ENCODE peak calls at places on chromosome 6, in ten cellular contexts. One of them, this sample, is unnamed.

GRCh38 chr6:10099086-10099499 is 315.8 kb downstream of the TFAP2A start:
- DNase-seq in M059J: peak; percentile 17
- DNase-seq in stimulated activated CD4-positive, alpha-beta T cell treated with anti-CD3 and anti-CD28 coated beads, Interleukin-1b, Interleukin-23, amount 100 ng/mL, for 4 hours: no peak
- DNase-seq in HT1080: no peak
- DNase-seq in activated naive CD8-positive, alpha-beta T cell treated with anti-CD3 and anti-CD28 coated beads, Interleukin-2, amount 50 U/mL, for 16 hours: no peak
- DNase-seq in kidney glomerular epithelial cell: no peak
- DNase-seq in CD8-positive, alpha-beta memory T cell: no peak
- DNase-seq in NCI-H1105: no peak
- DNase-seq in Calu3: peak; percentile 32
- DNase-seq in AML-193: no peak
- DNase-seq in this sample: no peak

GRCh38 chr6:45398075-45398817 is 20.5 kb upstream of the SUPT3H start:
- DNase-seq in M059J: peak; percentile 87
- DNase-seq in stimulated activated CD4-positive, alpha-beta T cell treated with anti-CD3 and anti-CD28 coated beads, Interleukin-1b, Interleukin-23, amount 100 ng/mL, for 4 hours: no peak
- DNase-seq in HT1080: peak; percentile 28
- DNase-seq in activated naive CD8-positive, alpha-beta T cell treated with anti-CD3 and anti-CD28 coated beads, Interleukin-2, amount 50 U/mL, for 16 hours: no peak
- DNase-seq in kidney glomerular epithelial cell: no peak
- DNase-seq in CD8-positive, alpha-beta memory T cell: no peak
- DNase-seq in NCI-H1105: no peak
- DNase-seq in Calu3: no peak
- DNase-seq in AML-193: no peak
- DNase-seq in this sample: no peak

GRCh38 chr6:25171301-25171700 is 107.9 kb upstream of the CARMIL1 start:
- DNase-seq in M059J: peak; percentile 20
- DNase-seq in stimulated activated CD4-positive, alpha-beta T cell treated with anti-CD3 and anti-CD28 coated beads, Interleukin-1b, Interleukin-23, amount 100 ng/mL, for 4 hours: no peak
- DNase-seq in HT1080: no peak
- DNase-seq in activated naive CD8-positive, alpha-beta T cell treated with anti-CD3 and anti-CD28 coated beads, Interleukin-2, amount 50 U/mL, for 16 hours: no peak
- DNase-seq in kidney glomerular epithelial cell: no peak
- DNase-seq in CD8-positive, alpha-beta memory T cell: no peak
- DNase-seq in NCI-H1105: no peak
- DNase-seq in Calu3: no peak
- DNase-seq in AML-193: no peak
- DNase-seq in this sample: no peak

GRCh38 chr6:73969982-73970960 is 274.3 kb downstream of the CD109 start:
- DNase-seq in M059J: peak; percentile 60
- DNase-seq in stimulated activated CD4-positive, alpha-beta T cell treated with anti-CD3 and anti-CD28 coated beads, Interleukin-1b, Interleukin-23, amount 100 ng/mL, for 4 hours: no peak
- DNase-seq in HT1080: peak; percentile 71
- DNase-seq in activated naive CD8-positive, alpha-beta T cell treated with anti-CD3 and anti-CD28 coated beads, Interleukin-2, amount 50 U/mL, for 16 hours: no peak
- DNase-seq in kidney glomerular epithelial cell: no peak
- DNase-seq in CD8-positive, alpha-beta memory T cell: no peak
- DNase-seq in NCI-H1105: peak; percentile 19
- DNase-seq in Calu3: peak; percentile 20
- DNase-seq in AML-193: peak; percentile 47
- DNase-seq in this sample: peak; percentile 58

GRCh38 chr6:123434186-123434585 is 202.6 kb downstream of the TRDN start:
- DNase-seq in M059J: no peak
- DNase-seq in stimulated activated CD4-positive, alpha-beta T cell treated with anti-CD3 and anti-CD28 coated beads, Interleukin-1b, Interleukin-23, amount 100 ng/mL, for 4 hours: no peak
- DNase-seq in HT1080: no peak
- DNase-seq in activated naive CD8-positive, alpha-beta T cell treated with anti-CD3 and anti-CD28 coated beads, Interleukin-2, amount 50 U/mL, for 16 hours: no peak
- DNase-seq in kidney glomerular epithelial cell: no peak
- DNase-seq in CD8-positive, alpha-beta memory T cell: no peak
- DNase-seq in NCI-H1105: no peak
- DNase-seq in Calu3: no peak
- DNase-seq in AML-193: no peak
- DNase-seq in this sample: no peak

GRCh38 chr6:85756982-85757381 is 114.3 kb upstream of the SYNCRIP start:
- DNase-seq in M059J: peak; percentile 47
- DNase-seq in stimulated activated CD4-positive, alpha-beta T cell treated with anti-CD3 and anti-CD28 coated beads, Interleukin-1b, Interleukin-23, amount 100 ng/mL, for 4 hours: no peak
- DNase-seq in HT1080: no peak
- DNase-seq in activated naive CD8-positive, alpha-beta T cell treated with anti-CD3 and anti-CD28 coated beads, Interleukin-2, amount 50 U/mL, for 16 hours: no peak
- DNase-seq in kidney glomerular epithelial cell: peak; percentile 39
- DNase-seq in CD8-positive, alpha-beta memory T cell: no peak
- DNase-seq in NCI-H1105: peak; percentile 22
- DNase-seq in Calu3: no peak
- DNase-seq in AML-193: peak; percentile 30
- DNase-seq in this sample: peak; percentile 28

GRCh38 chr6:46410330-46410953 is 80.8 kb downstream of the RCAN2 start:
- DNase-seq in M059J: peak; percentile 43
- DNase-seq in stimulated activated CD4-positive, alpha-beta T cell treated with anti-CD3 and anti-CD28 coated beads, Interleukin-1b, Interleukin-23, amount 100 ng/mL, for 4 hours: no peak
- DNase-seq in HT1080: peak; percentile 11
- DNase-seq in activated naive CD8-positive, alpha-beta T cell treated with anti-CD3 and anti-CD28 coated beads, Interleukin-2, amount 50 U/mL, for 16 hours: no peak
- DNase-seq in kidney glomerular epithelial cell: peak; percentile 41
- DNase-seq in CD8-positive, alpha-beta memory T cell: no peak
- DNase-seq in NCI-H1105: peak; percentile 70
- DNase-seq in Calu3: peak; percentile 34
- DNase-seq in AML-193: peak; percentile 52
- DNase-seq in this sample: peak; percentile 28

GRCh38 chr6:128358111-128358780 is 162.2 kb downstream of the PTPRK start:
- DNase-seq in M059J: peak; percentile 64
- DNase-seq in stimulated activated CD4-positive, alpha-beta T cell treated with anti-CD3 and anti-CD28 coated beads, Interleukin-1b, Interleukin-23, amount 100 ng/mL, for 4 hours: no peak
- DNase-seq in HT1080: no peak
- DNase-seq in activated naive CD8-positive, alpha-beta T cell treated with anti-CD3 and anti-CD28 coated beads, Interleukin-2, amount 50 U/mL, for 16 hours: no peak
- DNase-seq in kidney glomerular epithelial cell: peak; percentile 74
- DNase-seq in CD8-positive, alpha-beta memory T cell: no peak
- DNase-seq in NCI-H1105: no peak
- DNase-seq in Calu3: no peak
- DNase-seq in AML-193: no peak
- DNase-seq in this sample: no peak

GRCh38 chr6:88808381-88808780 is 155.0 kb downstream of the RNGTT start:
- DNase-seq in M059J: no peak
- DNase-seq in stimulated activated CD4-positive, alpha-beta T cell treated with anti-CD3 and anti-CD28 coated beads, Interleukin-1b, Interleukin-23, amount 100 ng/mL, for 4 hours: no peak
- DNase-seq in HT1080: no peak
- DNase-seq in activated naive CD8-positive, alpha-beta T cell treated with anti-CD3 and anti-CD28 coated beads, Interleukin-2, amount 50 U/mL, for 16 hours: no peak
- DNase-seq in kidney glomerular epithelial cell: no peak
- DNase-seq in CD8-positive, alpha-beta memory T cell: no peak
- DNase-seq in NCI-H1105: no peak
- DNase-seq in Calu3: no peak
- DNase-seq in AML-193: no peak
- DNase-seq in this sample: no peak

GRCh38 chr6:13765570-13765969 is 48.8 kb downstream of the MCUR1 start:
- DNase-seq in M059J: peak; percentile 34
- DNase-seq in stimulated activated CD4-positive, alpha-beta T cell treated with anti-CD3 and anti-CD28 coated beads, Interleukin-1b, Interleukin-23, amount 100 ng/mL, for 4 hours: no peak
- DNase-seq in HT1080: no peak
- DNase-seq in activated naive CD8-positive, alpha-beta T cell treated with anti-CD3 and anti-CD28 coated beads, Interleukin-2, amount 50 U/mL, for 16 hours: no peak
- DNase-seq in kidney glomerular epithelial cell: no peak
- DNase-seq in CD8-positive, alpha-beta memory T cell: no peak
- DNase-seq in NCI-H1105: no peak
- DNase-seq in Calu3: no peak
- DNase-seq in AML-193: no peak
- DNase-seq in this sample: no peak

GRCh38 chr6:121984956-121985355 is 414.5 kb upstream of the HSF2 start:
- DNase-seq in M059J: no peak
- DNase-seq in stimulated activated CD4-positive, alpha-beta T cell treated with anti-CD3 and anti-CD28 coated beads, Interleukin-1b, Interleukin-23, amount 100 ng/mL, for 4 hours: no peak
- DNase-seq in HT1080: no peak
- DNase-seq in activated naive CD8-positive, alpha-beta T cell treated with anti-CD3 and anti-CD28 coated beads, Interleukin-2, amount 50 U/mL, for 16 hours: no peak
- DNase-seq in kidney glomerular epithelial cell: no peak
- DNase-seq in CD8-positive, alpha-beta memory T cell: no peak
- DNase-seq in NCI-H1105: no peak
- DNase-seq in Calu3: no peak
- DNase-seq in AML-193: no peak
- DNase-seq in this sample: no peak

GRCh38 chr6:106448000-106448426 is 87.5 kb downstream of the CRYBG1 start:
- DNase-seq in M059J: no peak
- DNase-seq in stimulated activated CD4-positive, alpha-beta T cell treated with anti-CD3 and anti-CD28 coated beads, Interleukin-1b, Interleukin-23, amount 100 ng/mL, for 4 hours: no peak
- DNase-seq in HT1080: no peak
- DNase-seq in activated naive CD8-positive, alpha-beta T cell treated with anti-CD3 and anti-CD28 coated beads, Interleukin-2, amount 50 U/mL, for 16 hours: no peak
- DNase-seq in kidney glomerular epithelial cell: no peak
- DNase-seq in CD8-positive, alpha-beta memory T cell: peak; percentile 32
- DNase-seq in NCI-H1105: no peak
- DNase-seq in Calu3: no peak
- DNase-seq in AML-193: peak; percentile 99
- DNase-seq in this sample: no peak

GRCh38 chr6:26197736-26198625 is 110.8 kb downstream of the HFE start:
- DNase-seq in M059J: peak; percentile 77
- DNase-seq in stimulated activated CD4-positive, alpha-beta T cell treated with anti-CD3 and anti-CD28 coated beads, Interleukin-1b, Interleukin-23, amount 100 ng/mL, for 4 hours: no peak
- DNase-seq in HT1080: no peak
- DNase-seq in activated naive CD8-positive, alpha-beta T cell treated with anti-CD3 and anti-CD28 coated beads, Interleukin-2, amount 50 U/mL, for 16 hours: no peak
- DNase-seq in kidney glomerular epithelial cell: no peak
- DNase-seq in CD8-positive, alpha-beta memory T cell: peak; percentile 57
- DNase-seq in NCI-H1105: no peak
- DNase-seq in Calu3: no peak
- DNase-seq in AML-193: no peak
- DNase-seq in this sample: no peak

GRCh38 chr6:105178110-105178509 is 1.7 kb downstream of the POPDC3 start:
- DNase-seq in M059J: peak; percentile 91
- DNase-seq in stimulated activated CD4-positive, alpha-beta T cell treated with anti-CD3 and anti-CD28 coated beads, Interleukin-1b, Interleukin-23, amount 100 ng/mL, for 4 hours: no peak
- DNase-seq in HT1080: peak; percentile 88
- DNase-seq in activated naive CD8-positive, alpha-beta T cell treated with anti-CD3 and anti-CD28 coated beads, Interleukin-2, amount 50 U/mL, for 16 hours: no peak
- DNase-seq in kidney glomerular epithelial cell: no peak
- DNase-seq in CD8-positive, alpha-beta memory T cell: no peak
- DNase-seq in NCI-H1105: no peak
- DNase-seq in Calu3: no peak
- DNase-seq in AML-193: no peak
- DNase-seq in this sample: peak; percentile 74

GRCh38 chr6:12371641-12372146 is 81.5 kb downstream of the EDN1 start:
- DNase-seq in M059J: peak; percentile 71
- DNase-seq in stimulated activated CD4-positive, alpha-beta T cell treated with anti-CD3 and anti-CD28 coated beads, Interleukin-1b, Interleukin-23, amount 100 ng/mL, for 4 hours: no peak
- DNase-seq in HT1080: peak; percentile 29
- DNase-seq in activated naive CD8-positive, alpha-beta T cell treated with anti-CD3 and anti-CD28 coated beads, Interleukin-2, amount 50 U/mL, for 16 hours: no peak
- DNase-seq in kidney glomerular epithelial cell: peak; percentile 75
- DNase-seq in CD8-positive, alpha-beta memory T cell: no peak
- DNase-seq in NCI-H1105: no peak
- DNase-seq in Calu3: no peak
- DNase-seq in AML-193: no peak
- DNase-seq in this sample: no peak

GRCh38 chr6:85402922-85403321 is 47.0 kb upstream of the NT5E start:
- DNase-seq in M059J: no peak
- DNase-seq in stimulated activated CD4-positive, alpha-beta T cell treated with anti-CD3 and anti-CD28 coated beads, Interleukin-1b, Interleukin-23, amount 100 ng/mL, for 4 hours: no peak
- DNase-seq in HT1080: no peak
- DNase-seq in activated naive CD8-positive, alpha-beta T cell treated with anti-CD3 and anti-CD28 coated beads, Interleukin-2, amount 50 U/mL, for 16 hours: no peak
- DNase-seq in kidney glomerular epithelial cell: no peak
- DNase-seq in CD8-positive, alpha-beta memory T cell: no peak
- DNase-seq in NCI-H1105: no peak
- DNase-seq in Calu3: no peak
- DNase-seq in AML-193: no peak
- DNase-seq in this sample: no peak

GRCh38 chr6:124970243-124970642 is 8.0 kb downstream of the RNF217 start:
- DNase-seq in M059J: no peak
- DNase-seq in stimulated activated CD4-positive, alpha-beta T cell treated with anti-CD3 and anti-CD28 coated beads, Interleukin-1b, Interleukin-23, amount 100 ng/mL, for 4 hours: no peak
- DNase-seq in HT1080: no peak
- DNase-seq in activated naive CD8-positive, alpha-beta T cell treated with anti-CD3 and anti-CD28 coated beads, Interleukin-2, amount 50 U/mL, for 16 hours: no peak
- DNase-seq in kidney glomerular epithelial cell: no peak
- DNase-seq in CD8-positive, alpha-beta memory T cell: no peak
- DNase-seq in NCI-H1105: no peak
- DNase-seq in Calu3: no peak
- DNase-seq in AML-193: no peak
- DNase-seq in this sample: no peak

GRCh38 chr6:34249469-34250370 is 914 bp upstream of the SMIM29 start:
- DNase-seq in M059J: no peak
- DNase-seq in stimulated activated CD4-positive, alpha-beta T cell treated with anti-CD3 and anti-CD28 coated beads, Interleukin-1b, Interleukin-23, amount 100 ng/mL, for 4 hours: no peak
- DNase-seq in HT1080: no peak
- DNase-seq in activated naive CD8-positive, alpha-beta T cell treated with anti-CD3 and anti-CD28 coated beads, Interleukin-2, amount 50 U/mL, for 16 hours: no peak
- DNase-seq in kidney glomerular epithelial cell: peak; percentile 52
- DNase-seq in CD8-positive, alpha-beta memory T cell: no peak
- DNase-seq in NCI-H1105: no peak
- DNase-seq in Calu3: no peak
- DNase-seq in AML-193: peak; percentile 71
- DNase-seq in this sample: peak; percentile 1

GRCh38 chr6:136991614-136992013 is 53.2 kb downstream of the IL20RA start:
- DNase-seq in M059J: no peak
- DNase-seq in stimulated activated CD4-positive, alpha-beta T cell treated with anti-CD3 and anti-CD28 coated beads, Interleukin-1b, Interleukin-23, amount 100 ng/mL, for 4 hours: no peak
- DNase-seq in HT1080: peak; percentile 24
- DNase-seq in activated naive CD8-positive, alpha-beta T cell treated with anti-CD3 and anti-CD28 coated beads, Interleukin-2, amount 50 U/mL, for 16 hours: no peak
- DNase-seq in kidney glomerular epithelial cell: no peak
- DNase-seq in CD8-positive, alpha-beta memory T cell: no peak
- DNase-seq in NCI-H1105: no peak
- DNase-seq in Calu3: no peak
- DNase-seq in AML-193: peak; percentile 57
- DNase-seq in this sample: no peak

GRCh38 chr6:1672379-1672778 is 62.7 kb downstream of the FOXC1 start:
- DNase-seq in M059J: no peak
- DNase-seq in stimulated activated CD4-positive, alpha-beta T cell treated with anti-CD3 and anti-CD28 coated beads, Interleukin-1b, Interleukin-23, amount 100 ng/mL, for 4 hours: no peak
- DNase-seq in HT1080: no peak
- DNase-seq in activated naive CD8-positive, alpha-beta T cell treated with anti-CD3 and anti-CD28 coated beads, Interleukin-2, amount 50 U/mL, for 16 hours: no peak
- DNase-seq in kidney glomerular epithelial cell: no peak
- DNase-seq in CD8-positive, alpha-beta memory T cell: no peak
- DNase-seq in NCI-H1105: no peak
- DNase-seq in Calu3: no peak
- DNase-seq in AML-193: peak; percentile 10
- DNase-seq in this sample: no peak

GRCh38 chr6:5712349-5713215 is 294.1 kb downstream of the NRN1 start:
- DNase-seq in M059J: no peak
- DNase-seq in stimulated activated CD4-positive, alpha-beta T cell treated with anti-CD3 and anti-CD28 coated beads, Interleukin-1b, Interleukin-23, amount 100 ng/mL, for 4 hours: no peak
- DNase-seq in HT1080: no peak
- DNase-seq in activated naive CD8-positive, alpha-beta T cell treated with anti-CD3 and anti-CD28 coated beads, Interleukin-2, amount 50 U/mL, for 16 hours: no peak
- DNase-seq in kidney glomerular epithelial cell: no peak
- DNase-seq in CD8-positive, alpha-beta memory T cell: no peak
- DNase-seq in NCI-H1105: no peak
- DNase-seq in Calu3: no peak
- DNase-seq in AML-193: no peak
- DNase-seq in this sample: no peak

GRCh38 chr6:42694586-42694985 is 27.8 kb downstream of the PRPH2 start:
- DNase-seq in M059J: peak; percentile 42
- DNase-seq in stimulated activated CD4-positive, alpha-beta T cell treated with anti-CD3 and anti-CD28 coated beads, Interleukin-1b, Interleukin-23, amount 100 ng/mL, for 4 hours: no peak
- DNase-seq in HT1080: no peak
- DNase-seq in activated naive CD8-positive, alpha-beta T cell treated with anti-CD3 and anti-CD28 coated beads, Interleukin-2, amount 50 U/mL, for 16 hours: no peak
- DNase-seq in kidney glomerular epithelial cell: peak; percentile 30
- DNase-seq in CD8-positive, alpha-beta memory T cell: no peak
- DNase-seq in NCI-H1105: no peak
- DNase-seq in Calu3: no peak
- DNase-seq in AML-193: no peak
- DNase-seq in this sample: peak; percentile 83

GRCh38 chr6:136609878-136610706 is 59.9 kb upstream of the MAP7 start:
- DNase-seq in M059J: peak; percentile 100
- DNase-seq in stimulated activated CD4-positive, alpha-beta T cell treated with anti-CD3 and anti-CD28 coated beads, Interleukin-1b, Interleukin-23, amount 100 ng/mL, for 4 hours: no peak
- DNase-seq in HT1080: peak; percentile 100
- DNase-seq in activated naive CD8-positive, alpha-beta T cell treated with anti-CD3 and anti-CD28 coated beads, Interleukin-2, amount 50 U/mL, for 16 hours: no peak
- DNase-seq in kidney glomerular epithelial cell: peak; percentile 100
- DNase-seq in CD8-positive, alpha-beta memory T cell: no peak
- DNase-seq in NCI-H1105: no peak
- DNase-seq in Calu3: peak; percentile 65
- DNase-seq in AML-193: peak; percentile 88
- DNase-seq in this sample: peak; percentile 77

GRCh38 chr6:22003219-22003779 is 293.5 kb downstream of the PRL start:
- DNase-seq in M059J: no peak
- DNase-seq in stimulated activated CD4-positive, alpha-beta T cell treated with anti-CD3 and anti-CD28 coated beads, Interleukin-1b, Interleukin-23, amount 100 ng/mL, for 4 hours: no peak
- DNase-seq in HT1080: no peak
- DNase-seq in activated naive CD8-positive, alpha-beta T cell treated with anti-CD3 and anti-CD28 coated beads, Interleukin-2, amount 50 U/mL, for 16 hours: no peak
- DNase-seq in kidney glomerular epithelial cell: no peak
- DNase-seq in CD8-positive, alpha-beta memory T cell: no peak
- DNase-seq in NCI-H1105: no peak
- DNase-seq in Calu3: no peak
- DNase-seq in AML-193: no peak
- DNase-seq in this sample: peak; percentile 12

GRCh38 chr6:35590622-35591066 is 77.9 kb upstream of the TULP1 start:
- DNase-seq in M059J: no peak
- DNase-seq in stimulated activated CD4-positive, alpha-beta T cell treated with anti-CD3 and anti-CD28 coated beads, Interleukin-1b, Interleukin-23, amount 100 ng/mL, for 4 hours: no peak
- DNase-seq in HT1080: no peak
- DNase-seq in activated naive CD8-positive, alpha-beta T cell treated with anti-CD3 and anti-CD28 coated beads, Interleukin-2, amount 50 U/mL, for 16 hours: no peak
- DNase-seq in kidney glomerular epithelial cell: no peak
- DNase-seq in CD8-positive, alpha-beta memory T cell: no peak
- DNase-seq in NCI-H1105: no peak
- DNase-seq in Calu3: no peak
- DNase-seq in AML-193: no peak
- DNase-seq in this sample: no peak

GRCh38 chr6:125296461-125296860 is 5.3 kb downstream of the HDDC2 start:
- DNase-seq in M059J: no peak
- DNase-seq in stimulated activated CD4-positive, alpha-beta T cell treated with anti-CD3 and anti-CD28 coated beads, Interleukin-1b, Interleukin-23, amount 100 ng/mL, for 4 hours: no peak
- DNase-seq in HT1080: no peak
- DNase-seq in activated naive CD8-positive, alpha-beta T cell treated with anti-CD3 and anti-CD28 coated beads, Interleukin-2, amount 50 U/mL, for 16 hours: no peak
- DNase-seq in kidney glomerular epithelial cell: no peak
- DNase-seq in CD8-positive, alpha-beta memory T cell: no peak
- DNase-seq in NCI-H1105: no peak
- DNase-seq in Calu3: no peak
- DNase-seq in AML-193: no peak
- DNase-seq in this sample: no peak

GRCh38 chr6:18317850-18318249 is 53.5 kb upstream of the DEK start:
- DNase-seq in M059J: peak; percentile 36
- DNase-seq in stimulated activated CD4-positive, alpha-beta T cell treated with anti-CD3 and anti-CD28 coated beads, Interleukin-1b, Interleukin-23, amount 100 ng/mL, for 4 hours: no peak
- DNase-seq in HT1080: no peak
- DNase-seq in activated naive CD8-positive, alpha-beta T cell treated with anti-CD3 and anti-CD28 coated beads, Interleukin-2, amount 50 U/mL, for 16 hours: no peak
- DNase-seq in kidney glomerular epithelial cell: no peak
- DNase-seq in CD8-positive, alpha-beta memory T cell: no peak
- DNase-seq in NCI-H1105: no peak
- DNase-seq in Calu3: no peak
- DNase-seq in AML-193: no peak
- DNase-seq in this sample: no peak

GRCh38 chr6:85691478-85691877 is 48.8 kb upstream of the SYNCRIP start:
- DNase-seq in M059J: no peak
- DNase-seq in stimulated activated CD4-positive, alpha-beta T cell treated with anti-CD3 and anti-CD28 coated beads, Interleukin-1b, Interleukin-23, amount 100 ng/mL, for 4 hours: no peak
- DNase-seq in HT1080: no peak
- DNase-seq in activated naive CD8-positive, alpha-beta T cell treated with anti-CD3 and anti-CD28 coated beads, Interleukin-2, amount 50 U/mL, for 16 hours: no peak
- DNase-seq in kidney glomerular epithelial cell: no peak
- DNase-seq in CD8-positive, alpha-beta memory T cell: no peak
- DNase-seq in NCI-H1105: no peak
- DNase-seq in Calu3: no peak
- DNase-seq in AML-193: no peak
- DNase-seq in this sample: no peak